ENCODE peak calls at places on chromosomes 11 and 22, in eight cellular contexts. U, J, N, W, L, V, Y and X are unnamed samples.

GRCh38 chr11:110198031-110198729 is 98.2 kb downstream of the RDX start:
- DNase-seq in N (no peak), U (no peak), W (no peak), Y (peak), V (no peak), L (no peak), J (no peak), X (no peak)

GRCh38 chr11:31240340-31240904 is 129.1 kb downstream of the DCDC1 start:
- DNase-seq in J (peak), V (no peak), N (no peak), U (peak), W (no peak), L (no peak), Y (no peak), X (no peak)

GRCh38 chr11:125164422-125165110 is at the start of gene PKNOX2:
- DNase-seq in U (peak), V (peak), Y (peak), J (peak), L (peak), N (peak), W (peak), X (peak)

GRCh38 chr11:9851366-9851765 is 187.5 kb downstream of the SWAP70 start:
- DNase-seq in U (peak), L (no peak), Y (no peak), J (no peak), W (no peak), V (no peak), N (no peak), X (no peak)

GRCh38 chr11:2517016-2517385 is 72.2 kb downstream of the KCNQ1 start:
- DNase-seq in W (peak), N (peak), U (no peak), Y (peak), J (no peak), V (no peak), L (no peak), X (no peak)

GRCh38 chr22:47063606-47064005 is 301.2 kb downstream of the TBC1D22A start:
- DNase-seq in W (no peak), V (no peak), U (no peak), Y (peak), J (no peak), N (peak), L (no peak), X (no peak)

GRCh38 chr11:35541621-35542375 is 16.4 kb upstream of the PAMR1 start:
- DNase-seq in W (no peak), N (peak), Y (no peak), J (no peak), L (no peak), U (no peak), V (no peak), X (no peak)

GRCh38 chr11:119166368-119167076 is 2.0 kb upstream of the NLRX1 start:
- DNase-seq in Y (no peak), W (peak), V (peak), L (no peak), U (peak), N (no peak), J (no peak), X (no peak)

GRCh38 chr11:116853461-116854073 is 16.1 kb upstream of the APOA1 start:
- DNase-seq in U (peak), Y (no peak), J (no peak), N (peak), L (peak), V (no peak), W (no peak), X (no peak)

GRCh38 chr11:6319879-6320410 is 356 bp downstream of the CAVIN3 start:
- DNase-seq in Y (peak), L (no peak), U (peak), W (peak), J (no peak), V (peak), N (peak), X (no peak)

GRCh38 chr11:122981388-122982264 is at the start of gene BSX:
- DNase-seq in N (peak), Y (peak), W (peak), L (peak), U (peak), V (peak), J (peak), X (peak)

GRCh38 chr22:37425800-37426531 is 1.3 kb downstream of the ELFN2 start:
- DNase-seq in N (no peak), V (no peak), L (no peak), Y (no peak), J (no peak), W (no peak), U (peak), X (no peak)

GRCh38 chr11:61904539-61905048 is 12.8 kb downstream of the RAB3IL1 start:
- DNase-seq in L (no peak), N (no peak), Y (no peak), J (no peak), W (no peak), V (no peak), U (no peak), X (no peak)

GRCh38 chr11:14350716-14351238 is 8.2 kb downstream of the RRAS2 start:
- DNase-seq in W (no peak), L (no peak), N (no peak), Y (no peak), U (no peak), J (no peak), V (no peak), X (no peak)

GRCh38 chr11:99069831-99070444 is 49.2 kb downstream of the CNTN5 start:
- DNase-seq in J (no peak), L (no peak), Y (no peak), V (no peak), U (no peak), W (peak), N (peak), X (no peak)